ENCODE peak calls at places on chromosomes 11 and 22, in four cellular contexts. V is tibial artery, S is A549, Q is AG04450. P is an unnamed sample.

GRCh38 chr11:129224538-129224937 is 32.4 kb upstream of the ARHGAP32 start:
- DNase-seq in V (no peak), S (no peak), Q (no peak), P (no peak)

GRCh38 chr22:42719133-42719532 is 1.5 kb downstream of the A4GALT start:
- DNase-seq in S (no peak), V (no peak), Q (no peak), P (no peak)

GRCh38 chr22:36369922-36370781 is 17.6 kb downstream of the MYH9 start:
- DNase-seq in S (no peak), Q (no peak), V (peak), P (no peak)

GRCh38 chr11:103486609-103487008 is 377.4 kb downstream of the DYNC2H1 start:
- DNase-seq in Q (no peak), S (no peak), V (no peak), P (no peak)

GRCh38 chr11:27722117-27722844 is 22.0 kb upstream of the BDNF start:
- DNase-seq in V (no peak), S (peak), Q (no peak), P (no peak)

GRCh38 chr11:598005-598680 is 17.6 kb downstream of the IRF7 start:
- DNase-seq in S (no peak), Q (no peak), V (no peak), P (no peak)

GRCh38 chr11:74444173-74444832 is 23.0 kb downstream of the KCNE3 start:
- DNase-seq in V (no peak), Q (no peak), S (no peak), P (no peak)

GRCh38 chr22:31282748-31283468 is 9.4 kb downstream of the PIK3IP1 start:
- DNase-seq in V (no peak), Q (no peak), S (no peak), P (no peak)

GRCh38 chr11:95338430-95338991 is 107.5 kb upstream of the SESN3 start:
- DNase-seq in Q (no peak), V (peak), S (no peak), P (no peak)

GRCh38 chr22:46025225-46025972 is 48.4 kb upstream of the WNT7B start:
- DNase-seq in S (no peak), Q (no peak), V (peak), P (peak)

GRCh38 chr22:19826619-19826950 is 28.1 kb downstream of the GNB1L start:
- DNase-seq in V (no peak), S (no peak), Q (no peak), P (no peak)

GRCh38 chr22:22346401-22347107 is 102.0 kb downstream of the VPREB1 start:
- DNase-seq in V (no peak), S (no peak), Q (no peak), P (no peak)

GRCh38 chr11:28090052-28090749 is 17.8 kb downstream of the KIF18A start:
- DNase-seq in V (no peak), Q (peak), S (no peak), P (no peak)

GRCh38 chr11:624705-625635 is at the start of gene CDHR5:
- DNase-seq in S (no peak), V (no peak), Q (no peak), P (no peak)

GRCh38 chr11:119461250-119461963 is 38.4 kb upstream of the THY1 start:
- DNase-seq in V (no peak), S (no peak), Q (no peak), P (no peak)

GRCh38 chr11:63567044-63567840 is 4.1 kb upstream of the PLAAT2 start:
- DNase-seq in Q (peak), S (peak), V (no peak), P (no peak)

GRCh38 chr11:64537876-64538275 is 53.1 kb upstream of the SLC22A12 start:
- DNase-seq in S (no peak), Q (no peak), V (peak), P (no peak)

GRCh38 chr22:35454416-35455054 is 54.6 kb downstream of the MCM5 start:
- DNase-seq in Q (no peak), S (no peak), V (no peak), P (no peak)

GRCh38 chr11:121967131-121967689 is 148.8 kb downstream of the BLID start:
- DNase-seq in V (no peak), Q (no peak), S (no peak), P (no peak)

GRCh38 chr22:47129902-47130301 is 367.5 kb downstream of the TBC1D22A start:
- DNase-seq in V (peak), Q (no peak), S (no peak), P (peak)

GRCh38 chr11:73509188-73509587 is 88.7 kb downstream of the FAM168A start:
- DNase-seq in Q (no peak), V (no peak), S (no peak), P (no peak)

GRCh38 chr11:76832365-76832764 is 28.4 kb upstream of the ACER3 start:
- DNase-seq in S (no peak), Q (no peak), V (no peak), P (no peak)

GRCh38 chr11:76836613-76837291 is 24.0 kb upstream of the ACER3 start:
- DNase-seq in S (no peak), V (no peak), Q (no peak), P (no peak)

GRCh38 chr11:76834151-76834550 is 26.6 kb upstream of the ACER3 start:
- DNase-seq in Q (peak), S (no peak), V (no peak), P (no peak)

GRCh38 chr11:76835928-76836612 is 24.6 kb upstream of the ACER3 start:
- DNase-seq in V (no peak), S (no peak), Q (peak), P (no peak)

GRCh38 chr11:76835030-76835429 is 25.7 kb upstream of the ACER3 start:
- DNase-seq in V (no peak), Q (no peak), S (no peak), P (no peak)
- TF ChIP-seq CTCF in V (no peak), Q (no peak), S (no peak), P (no peak)

DNA sequence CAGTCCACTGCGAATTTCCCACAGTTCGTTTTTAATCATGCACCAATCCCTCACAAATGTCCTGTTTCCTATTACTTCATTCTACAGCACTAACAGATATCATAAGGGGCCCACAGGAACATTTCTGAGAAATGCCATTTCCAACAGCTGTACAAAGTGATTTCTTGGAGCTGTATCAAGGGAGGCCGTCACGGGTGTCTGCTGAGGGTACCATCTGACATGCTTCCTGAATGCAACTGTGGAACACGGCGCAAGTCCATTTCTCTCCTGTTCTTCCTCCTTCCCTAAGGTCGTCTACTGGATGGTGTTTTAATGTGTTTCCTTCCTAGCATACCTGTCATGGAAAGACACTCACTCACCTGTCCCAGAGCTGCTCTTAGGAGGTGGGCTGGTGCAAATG is 320.7 kb downstream of the LARGE1 start:
- DNase-seq in S (no peak), V (no peak), Q (no peak), P (no peak)
- TF ChIP-seq CTCF in S (no peak), V (no peak), Q (no peak), P (no peak)

GRCh38 chr11:83801799-83802198 is 515.6 kb upstream of the CCDC90B start:
- DNase-seq in V (no peak), S (no peak), Q (no peak), P (no peak)
- TF ChIP-seq CTCF in V (no peak), S (no peak), Q (no peak), P (peak)

GRCh38 chr22:23578306-23578705 is 1.8 kb downstream of the IGLL1 start:
- DNase-seq in V (no peak), S (no peak), Q (no peak), P (no peak)
- TF ChIP-seq CTCF in V (no peak), S (no peak), Q (no peak), P (no peak)